ENCODE peak calls at places on chromosomes 11 and 22, in five cellular contexts. U is NCI-H460; D is activated CD8-positive, alpha-beta memory T cell treated with anti-CD3 and anti-CD28 coated beads for 24 hours; J is activated B cell treated with CpG ODN at 0.5 μM for 24 hours; E is stimulated activated CD4-positive, alpha-beta T cell treated with anti-CD3 and anti-CD28 coated beads, Interleukin-1b, Interleukin-23, amount 100 ng/mL, for 24 hours. Q is an unnamed sample.

GRCh38 chr11:118436639-118437045 is 350 bp downstream of the KMT2A start:
- DNase-seq in U (no peak), D (no peak), J (no peak), E (peak), Q (no peak)

GRCh38 chr11:122843281-122844150 is 5.2 kb downstream of the CRTAM start:
- DNase-seq in U (no peak), D (no peak), J (no peak), E (no peak), Q (no peak)

GRCh38 chr11:74006743-74007304 is 2.1 kb downstream of the UCP3 start:
- DNase-seq in U (no peak), D (peak), J (no peak), E (no peak), Q (no peak)

GRCh38 chr11:86748296-86748695 is 52.0 kb upstream of the PRSS23 start:
- DNase-seq in U (no peak), D (no peak), J (no peak), E (no peak), Q (no peak)

GRCh38 chr11:122172352-122173073 is 56.5 kb upstream of the BLID start:
- DNase-seq in U (no peak), D (no peak), J (no peak), E (no peak), Q (no peak)

GRCh38 chr11:8989411-8989810 is 14.4 kb downstream of the NRIP3 start:
- DNase-seq in U (no peak), D (no peak), J (no peak), E (no peak), Q (no peak)

GRCh38 chr22:48299801-48300200 is 1527.9 kb downstream of the BRD1 start:
- DNase-seq in U (no peak), D (no peak), J (no peak), E (no peak), Q (no peak)

GRCh38 chr11:16312242-16312641 is 44.1 kb downstream of the SOX6 start:
- DNase-seq in U (no peak), D (no peak), J (no peak), E (no peak), Q (no peak)

GRCh38 chr11:15905815-15906214 is 450.5 kb downstream of the SOX6 start:
- DNase-seq in U (no peak), D (no peak), J (no peak), E (no peak), Q (no peak)

GRCh38 chr11:116691779-116692178 is 81.0 kb downstream of the BUD13 start:
- DNase-seq in U (peak), D (peak), J (peak), E (peak), Q (peak)

GRCh38 chr11:86138958-86139357 is 70.1 kb upstream of the PICALM start:
- DNase-seq in U (no peak), D (no peak), J (no peak), E (no peak), Q (no peak)

GRCh38 chr11:126165366-126166156 is 45.9 kb downstream of the RPUSD4 start:
- DNase-seq in U (no peak), D (no peak), J (no peak), E (no peak), Q (no peak)

GRCh38 chr11:64451856-64452255 is 92.9 kb downstream of the RPS6KA4 start:
- DNase-seq in U (no peak), D (no peak), J (no peak), E (no peak), Q (no peak)

GRCh38 chr11:69233761-69234136 is 60.2 kb upstream of the MYEOV start:
- DNase-seq in U (no peak), D (no peak), J (no peak), E (no peak), Q (no peak)

GRCh38 chr11:1921576-1922141 is 2.2 kb downstream of the TNNT3 start:
- DNase-seq in U (no peak), D (no peak), J (no peak), E (no peak), Q (no peak)

GRCh38 chr11:16606784-16607674 is 131.4 kb upstream of the C11orf58 start:
- DNase-seq in U (no peak), D (no peak), J (no peak), E (no peak), Q (peak)